ENCODE peak calls at places on chromosomes 16 and 17, in four cellular contexts. D is NCI-H1694, T is posterior cingulate gyrus, B is hypothalamus. X is an unnamed sample.

GRCh38 chr17:28726396-28726911 is 421 bp upstream of the TLCD1 start:
- DNase-seq in D (peak), T (peak), B (no peak), X (no peak)

GRCh38 chr16:4372578-4373355 is 1.1 kb downstream of the VASN start:
- DNase-seq in B (no peak), T (no peak), D (peak), X (peak)

GRCh38 chr17:79138826-79139225 is 64.2 kb downstream of the ENGASE start:
- DNase-seq in T (no peak), D (no peak), B (no peak), X (no peak)

GRCh38 chr16:80802129-80802528 is 2.3 kb downstream of the CDYL2 start:
- DNase-seq in D (no peak), B (no peak), T (no peak), X (no peak)

GRCh38 chr17:48175692-48176450 is 68.3 kb downstream of the SNX11 start:
- DNase-seq in T (no peak), B (no peak), D (no peak), X (no peak)

GRCh38 chr16:23486480-23486879 is 23.8 kb downstream of the GGA2 start:
- DNase-seq in D (no peak), B (no peak), T (no peak), X (no peak)

GRCh38 chr16:57538235-57538711 is 1.9 kb upstream of the CCDC102A start:
- DNase-seq in D (no peak), B (no peak), T (no peak), X (no peak)

GRCh38 chr17:4536742-4537411 is 18.3 kb downstream of the MYBBP1A start:
- DNase-seq in T (no peak), B (no peak), D (no peak), X (no peak)

GRCh38 chr16:54194008-54194731 is 92.4 kb downstream of the IRX3 start:
- DNase-seq in D (no peak), T (peak), B (peak), X (no peak)